ENCODE peak calls at places on chromosomes 16 and 17, in ten cellular contexts. D is CD8-positive, alpha-beta T cell; W is A549; K is foreskin fibroblast; V is Calu3; O is neural progenitor cell; I is left ventricle myocardium inferior; X is activated B cell treated with CpG ODN at 0.5 μM for 24 hours; E is WTC11; Z is thoracic aorta. R is an unnamed sample.
A peak's percentile ranks its signal among the peaks of the same experiment; 100 is the strongest.

GRCh38 chr16:89115216-89115949 is 21.7 kb downstream of the ACSF3 start:
- DNase-seq in D (peak; percentile 84), W (no peak), K (no peak), V (no peak), O (no peak), I (peak; percentile 71), X (peak; percentile 64), E (no peak), Z (no peak), R (peak; percentile 85)

GRCh38 chr17:1732241-1733046 is 7.9 kb downstream of the WDR81 start:
- DNase-seq in D (no peak), W (no peak), K (no peak), V (no peak), O (no peak), I (no peak), X (peak; percentile 60), E (no peak), Z (no peak), R (no peak)

GRCh38 chr17:35764123-35764991 is 3.7 kb downstream of the C17orf50 start:
- DNase-seq in D (peak; percentile 80), W (peak; percentile 98), K (peak; percentile 94), V (peak; percentile 96), O (peak; percentile 96), I (peak; percentile 86), X (peak; percentile 89), E (peak; percentile 91), Z (peak; percentile 34), R (peak; percentile 97)

GRCh38 chr17:35046740-35047283 is 16.7 kb downstream of the RFFL start:
- DNase-seq in D (peak; percentile 36), W (no peak), K (no peak), V (peak; percentile 43), O (peak; percentile 51), I (no peak), X (no peak), E (no peak), Z (no peak), R (peak; percentile 81)

GRCh38 chr16:13973321-13974023 is 53.5 kb downstream of the ERCC4 start:
- DNase-seq in D (no peak), W (no peak), K (no peak), V (no peak), O (no peak), I (no peak), X (no peak), E (no peak), Z (no peak), R (no peak)

GRCh38 chr16:8675183-8676159 is 1.1 kb downstream of the ABAT start:
- DNase-seq in D (peak; percentile 21), W (no peak), K (no peak), V (no peak), O (no peak), I (no peak), X (no peak), E (no peak), Z (no peak), R (peak; percentile 50)

GRCh38 chr17:1492249-1493206 is at the start of gene MYO1C:
- DNase-seq in D (no peak), W (no peak), K (no peak), V (no peak), O (peak; percentile 48), I (peak; percentile 40), X (no peak), E (peak; percentile 52), Z (no peak), R (no peak)

GRCh38 chr17:82737981-82738877 is 2.8 kb downstream of the FN3K start:
- DNase-seq in D (no peak), W (no peak), K (peak; percentile 52), V (no peak), O (no peak), I (peak; percentile 83), X (no peak), E (no peak), Z (no peak), R (no peak)

GRCh38 chr17:56717471-56717870 is 116.2 kb downstream of the C17orf67 start:
- DNase-seq in D (no peak), W (no peak), K (peak; percentile 4), V (no peak), O (no peak), I (no peak), X (no peak), E (no peak), Z (no peak), R (no peak)

GRCh38 chr17:1769826-1770477 is 8.1 kb downstream of the SERPINF1 start:
- DNase-seq in D (no peak), W (peak; percentile 61), K (no peak), V (no peak), O (no peak), I (no peak), X (no peak), E (peak; percentile 65), Z (no peak), R (no peak)

GRCh38 chr17:61251939-61252865 is 147.4 kb upstream of the TBX2 start:
- DNase-seq in D (peak; percentile 23), W (no peak), K (peak; percentile 99), V (no peak), O (no peak), I (peak; percentile 91), X (no peak), E (no peak), Z (peak; percentile 87), R (no peak)

GRCh38 chr17:35695613-35696012 is 35.8 kb upstream of the RASL10B start:
- DNase-seq in D (no peak), W (no peak), K (no peak), V (no peak), O (no peak), I (no peak), X (no peak), E (no peak), Z (no peak), R (no peak)

GRCh38 chr17:30720013-30720471 is 104.5 kb downstream of the CRLF3 start:
- DNase-seq in D (no peak), W (no peak), K (no peak), V (no peak), O (no peak), I (peak; percentile 10), X (no peak), E (peak; percentile 5), Z (no peak), R (no peak)

GRCh38 chr16:20854963-20855362 is 45.2 kb downstream of the DCUN1D3 start:
- DNase-seq in D (no peak), W (no peak), K (no peak), V (no peak), O (no peak), I (no peak), X (no peak), E (no peak), Z (no peak), R (no peak)

GRCh38 chr16:26430618-26431017 is 636.1 kb upstream of the C16orf82 start:
- DNase-seq in D (no peak), W (no peak), K (no peak), V (no peak), O (no peak), I (no peak), X (no peak), E (no peak), Z (no peak), R (no peak)

GRCh38 chr17:6496636-6497441 is 52.6 kb downstream of the PIMREG start:
- DNase-seq in D (no peak), W (no peak), K (no peak), V (no peak), O (no peak), I (no peak), X (no peak), E (no peak), Z (no peak), R (no peak)

GRCh38 chr16:19363741-19364140 is 53.9 kb upstream of the TMC5 start:
- DNase-seq in D (no peak), W (no peak), K (no peak), V (no peak), O (no peak), I (no peak), X (no peak), E (no peak), Z (no peak), R (no peak)

GRCh38 chr16:66352304-66352703 is 14.2 kb upstream of the CDH5 start:
- DNase-seq in D (no peak), W (no peak), K (no peak), V (no peak), O (no peak), I (no peak), X (no peak), E (no peak), Z (no peak), R (no peak)

GRCh38 chr16:68064791-68065365 is 20.3 kb upstream of the NFATC3 start:
- DNase-seq in D (peak; percentile 62), W (peak; percentile 87), K (peak; percentile 85), V (peak; percentile 84), O (peak; percentile 79), I (peak; percentile 63), X (peak; percentile 52), E (peak; percentile 79), Z (no peak), R (peak; percentile 69)
- TF ChIP-seq CTCF in D (peak; percentile 85), W (peak; percentile 72), K (peak; percentile 82), V (peak; percentile 73), O (peak; percentile 75), I (peak; percentile 90), X (no peak), E (peak; percentile 83), Z (peak; percentile 61), R (peak; percentile 76)

GRCh38 chr16:85557083-85557975 is 55.8 kb upstream of the GSE1 start:
- DNase-seq in D (no peak), W (peak; percentile 63), K (no peak), V (peak; percentile 47), O (peak; percentile 40), I (no peak), X (peak; percentile 45), E (no peak), Z (no peak), R (no peak)
- TF ChIP-seq CTCF in D (no peak), W (peak; percentile 22), K (no peak), V (no peak), O (no peak), I (no peak), X (no peak), E (no peak), Z (peak; percentile 8), R (no peak)

DNA sequence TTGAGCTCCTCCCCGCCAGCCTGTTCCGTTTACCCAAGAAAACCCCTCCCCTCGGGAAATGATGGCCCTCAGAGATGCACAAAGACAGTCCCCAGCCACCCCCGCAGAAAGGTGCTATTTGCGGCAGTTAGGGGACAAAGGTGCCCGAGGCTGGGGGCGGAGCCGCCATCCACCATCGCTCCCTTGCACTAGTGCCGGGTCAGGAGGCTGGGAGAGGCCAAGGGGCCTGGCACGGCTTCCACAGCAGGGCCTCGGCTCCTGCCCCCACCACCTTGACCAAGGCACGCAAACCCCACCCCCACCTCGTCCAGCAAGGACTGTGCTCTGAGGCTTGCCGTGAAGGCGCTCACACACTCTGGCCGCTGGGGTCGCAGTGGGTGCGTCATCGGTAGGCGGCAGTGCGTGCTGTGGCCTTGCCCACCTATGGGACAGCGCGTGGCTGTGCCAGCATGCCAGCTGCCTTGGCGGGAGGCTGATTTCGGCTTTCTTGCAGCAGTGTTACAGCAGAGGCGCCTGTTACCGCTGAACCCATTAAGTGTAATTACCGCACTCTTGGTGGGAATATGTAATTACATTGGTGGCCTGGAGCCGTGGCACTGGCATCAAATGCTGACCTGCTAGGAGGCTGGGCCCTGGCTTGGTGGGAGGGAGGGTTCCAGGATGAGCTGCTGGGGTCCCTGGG is 31.8 kb downstream of the TPSG1 start:
- DNase-seq in D (no peak), W (no peak), K (no peak), V (peak; percentile 65), O (no peak), I (no peak), X (no peak), E (no peak), Z (no peak), R (no peak)
- TF ChIP-seq CTCF in D (no peak), W (no peak), K (no peak), V (no peak), O (no peak), I (no peak), X (no peak), E (no peak), Z (no peak), R (no peak)

GRCh38 chr17:78448356-78448993 is 70.0 kb downstream of the PGS1 start:
- DNase-seq in D (no peak), W (no peak), K (no peak), V (no peak), O (no peak), I (no peak), X (no peak), E (no peak), Z (no peak), R (no peak)
- TF ChIP-seq CTCF in D (no peak), W (no peak), K (peak; percentile 6), V (no peak), O (no peak), I (no peak), X (no peak), E (no peak), Z (no peak), R (no peak)